ENCODE peak calls at places on chromosomes 5 and 9, in five cellular contexts. D is esophagus muscularis mucosa, A is IMR-90, M is suprapubic skin, R is ovary. O is an unnamed sample.

GRCh38 chr5:1513326-1514026 is 10.3 kb downstream of the LPCAT1 start:
- DNase-seq in A (no peak), R (peak), D (no peak), M (no peak), O (peak)

GRCh38 chr5:125870271-125870670 is 552.9 kb upstream of the GRAMD2B start:
- DNase-seq in M (no peak), D (no peak), A (peak), R (no peak), O (no peak)

GRCh38 chr9:127554966-127555829 is 56.9 kb upstream of the STXBP1 start:
- DNase-seq in D (no peak), R (no peak), M (no peak), A (no peak), O (no peak)

GRCh38 chr9:91071185-91071990 is 269.8 kb downstream of the SYK start:
- DNase-seq in M (no peak), A (peak), R (no peak), D (peak), O (no peak)

GRCh38 chr9:69696802-69697201 is 24.6 kb upstream of the APBA1 start:
- DNase-seq in A (no peak), M (no peak), D (no peak), R (no peak), O (no peak)

GRCh38 chr5:169581580-169582227 is 1.9 kb upstream of the SPDL1 start:
- DNase-seq in D (no peak), R (peak), A (peak), M (peak), O (peak)

GRCh38 chr9:89941875-89942274 is 337.1 kb downstream of the GADD45G start:
- DNase-seq in A (peak), R (no peak), D (no peak), M (no peak), O (no peak)

GRCh38 chr5:6636293-6636692 is 3.1 kb downstream of the SRD5A1 start:
- DNase-seq in A (no peak), M (no peak), D (no peak), R (no peak), O (no peak)

GRCh38 chr9:106897223-106897622 is 34.3 kb downstream of the ZNF462 start:
- DNase-seq in R (no peak), D (no peak), M (no peak), A (peak), O (no peak)

DNA sequence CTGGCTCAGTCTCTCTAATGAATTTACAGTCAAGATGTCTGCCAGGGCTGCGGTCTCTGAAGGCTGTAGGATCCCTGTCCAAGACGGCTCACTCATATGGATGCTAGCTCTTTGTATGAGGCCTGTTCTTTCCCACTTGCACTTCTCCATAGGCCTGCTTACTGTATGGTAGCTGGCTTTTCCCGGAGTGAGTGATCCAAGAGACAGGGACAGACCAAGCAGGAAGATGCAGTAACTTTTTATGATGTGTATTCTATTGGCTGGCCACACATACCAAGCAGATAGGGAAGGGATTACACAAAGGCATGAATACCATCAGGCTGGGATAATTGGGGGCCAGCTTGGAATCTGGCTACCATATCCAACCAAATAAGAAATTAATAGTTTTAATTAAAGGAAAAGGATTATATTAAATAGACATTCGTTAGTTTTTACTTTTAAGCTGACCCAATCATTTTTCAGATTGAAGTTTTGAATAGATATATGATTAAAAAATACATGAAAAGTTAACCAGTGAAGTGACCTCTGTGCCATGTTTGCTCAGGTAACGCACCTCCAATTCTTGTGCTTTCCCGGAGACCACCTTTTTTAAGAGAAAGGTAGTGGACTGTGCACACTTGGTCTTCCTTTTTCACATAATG is 20.6 kb downstream of the NSD1 start:
- DNase-seq in A (peak), D (no peak), R (no peak), M (no peak), O (no peak)
- H3K27ac ChIP-seq in A (peak), D (no peak), R (no peak), M (no peak), O (no peak)

GRCh38 chr5:139683295-139684271 is 35.4 kb downstream of the CXXC5 start:
- DNase-seq in A (no peak), D (no peak), R (no peak), M (no peak), O (no peak)
- H3K27ac ChIP-seq in A (no peak), D (no peak), R (no peak), M (no peak), O (no peak)

DNA sequence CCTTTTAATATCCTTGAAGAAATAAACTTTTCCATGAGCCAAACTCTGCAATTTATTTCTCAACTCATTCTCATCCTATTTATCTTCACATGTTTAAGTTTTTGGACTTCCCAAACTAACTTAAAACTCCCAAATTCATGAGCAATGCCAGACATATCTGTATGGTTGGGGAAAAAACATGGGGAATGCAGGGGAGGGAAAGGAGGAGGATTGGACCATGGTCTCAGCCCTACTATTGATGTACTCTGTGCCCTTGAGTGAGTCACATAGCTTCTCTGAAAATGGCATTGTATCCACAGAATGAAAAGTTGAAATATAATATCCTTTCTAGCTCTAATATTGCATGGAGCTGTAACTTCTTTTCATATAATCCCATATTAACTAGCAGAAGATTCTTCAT is 76.6 kb downstream of the PAPPA start:
- DNase-seq in R (no peak), M (no peak), D (no peak), A (peak), O (no peak)
- H3K27ac ChIP-seq in R (no peak), M (no peak), D (no peak), A (no peak), O (no peak)

GRCh38 chr5:163456840-163457239 is 3.1 kb downstream of the NUDCD2 start:
- DNase-seq in A (no peak), D (no peak), R (no peak), M (no peak), O (no peak)

GRCh38 chr5:163459465-163459887 is 426 bp downstream of the NUDCD2 start:
- DNase-seq in R (no peak), M (no peak), A (peak), D (no peak), O (no peak)

GRCh38 chr5:163460562-163461176 is at the start of gene HMMR:
- DNase-seq in D (no peak), R (no peak), M (no peak), A (peak), O (peak)

GRCh38 chr5:163459888-163460561 is at the start of gene NUDCD2:
- DNase-seq in D (peak), M (peak), A (peak), R (peak), O (peak)

DNA sequence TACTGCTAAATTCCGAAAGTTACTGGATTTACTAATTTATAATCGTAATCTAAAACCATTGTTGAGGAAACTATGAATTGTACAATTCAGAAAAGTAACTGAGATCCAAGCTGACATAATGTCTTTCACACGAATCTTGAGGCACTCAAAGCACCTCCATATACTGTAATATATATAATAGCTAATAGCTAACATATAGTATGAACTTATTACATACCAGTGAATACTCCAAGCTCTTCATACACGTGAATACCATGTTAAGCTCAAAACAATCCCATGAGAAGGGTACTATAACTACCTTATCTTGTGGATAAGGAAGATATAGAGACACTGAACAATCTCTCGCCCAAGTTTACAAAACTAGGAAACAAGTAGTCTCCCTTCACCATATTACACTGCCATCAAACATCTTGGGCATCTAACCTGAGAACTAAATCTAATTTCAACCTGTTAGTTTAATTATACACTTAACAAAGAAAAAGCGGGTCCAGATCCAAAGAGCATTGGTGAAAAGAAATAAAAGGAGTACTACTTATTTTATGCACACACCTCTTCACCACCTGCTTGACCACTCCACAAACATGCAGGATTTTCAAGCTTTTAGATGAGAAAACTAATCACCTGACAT is 1.0 kb downstream of the NUDCD2 start:
- DNase-seq in M (no peak), D (no peak), R (no peak), A (no peak), O (no peak)
- H3K27ac ChIP-seq in M (peak), D (peak), R (peak), A (no peak), O (peak)

DNA sequence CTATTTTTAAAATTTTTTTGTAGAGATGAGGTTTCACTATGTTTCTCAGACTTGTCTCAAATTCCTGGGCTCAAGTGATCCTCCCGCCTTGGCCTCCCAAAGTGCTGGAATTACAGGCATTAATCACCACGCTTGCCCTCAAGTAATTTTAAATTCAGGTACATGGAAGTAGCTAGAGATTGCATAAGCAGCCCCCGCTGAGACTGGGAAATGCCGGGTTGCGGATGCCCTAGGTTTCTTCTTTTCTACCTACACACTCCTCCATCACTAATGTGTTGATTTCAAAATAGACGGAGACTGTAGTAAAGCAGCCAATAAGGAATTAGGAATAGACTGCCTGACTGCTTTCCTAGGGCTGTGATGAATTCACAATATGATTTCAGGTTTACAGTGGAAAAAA is 202.4 kb downstream of the FANCC start:
- DNase-seq in D (no peak), R (no peak), A (no peak), M (no peak), O (no peak)
- H3K27ac ChIP-seq in D (peak), R (no peak), A (no peak), M (no peak), O (no peak)

O was measured in testis.